ENCODE peak calls at places on chromosome 9, in five cellular contexts. S is IMR-90, O is AG09319, Z is ovary, V is psoas muscle. I is an unnamed sample.

GRCh38 chr9:87681271-87682061 is 44.5 kb upstream of the CTSL start:
- DNase-seq in S (no peak), O (no peak), Z (no peak), V (no peak), I (no peak)

GRCh38 chr9:14271078-14271673 is 42.8 kb downstream of the NFIB start:
- DNase-seq in S (peak), O (peak), Z (peak), V (peak), I (no peak)

GRCh38 chr9:105835721-105836120 is 141.4 kb downstream of the TMEM38B start:
- DNase-seq in S (peak), O (no peak), Z (no peak), V (no peak), I (no peak)

GRCh38 chr9:14292181-14292773 is 21.7 kb downstream of the NFIB start:
- DNase-seq in S (no peak), O (no peak), Z (no peak), V (no peak), I (no peak)

GRCh38 chr9:16640649-16641048 is 229.8 kb downstream of the BNC2 start:
- DNase-seq in S (no peak), O (no peak), Z (no peak), V (peak), I (no peak)

GRCh38 chr9:21836437-21837161 is 34.2 kb downstream of the MTAP start:
- DNase-seq in S (peak), O (peak), Z (no peak), V (no peak), I (no peak)

GRCh38 chr9:134186471-134187109 is 22.2 kb upstream of the RNU6ATAC start:
- DNase-seq in S (no peak), O (no peak), Z (peak), V (peak), I (peak)

GRCh38 chr9:129402341-129402739 is 218.6 kb downstream of the C9orf50 start:
- DNase-seq in S (no peak), O (no peak), Z (no peak), V (peak), I (no peak)

GRCh38 chr9:86246752-86247161 is 12.7 kb downstream of the C9orf153 start:
- DNase-seq in S (no peak), O (no peak), Z (no peak), V (peak), I (no peak)

GRCh38 chr9:137277329-137278041 is at the start of gene TOR4A:
- DNase-seq in S (peak), O (peak), Z (peak), V (peak), I (peak)

GRCh38 chr9:76534031-76534430 is 75.0 kb downstream of the GCNT1 start:
- DNase-seq in S (peak), O (no peak), Z (no peak), V (no peak), I (no peak)

GRCh38 chr9:77916410-77916819 is 115.2 kb downstream of the GNAQ start:
- DNase-seq in S (no peak), O (no peak), Z (no peak), V (no peak), I (no peak)

GRCh38 chr9:95953986-95954385 is 78.5 kb downstream of the ERCC6L2 start:
- DNase-seq in S (no peak), O (no peak), Z (no peak), V (no peak), I (no peak)

GRCh38 chr9:89482950-89483349 is 15.0 kb downstream of the SEMA4D start:
- DNase-seq in S (no peak), O (no peak), Z (no peak), V (peak), I (no peak)

GRCh38 chr9:115134941-115135340 is 17.0 kb upstream of the TNC start:
- DNase-seq in S (peak), O (no peak), Z (no peak), V (no peak), I (no peak)

GRCh38 chr9:101567725-101567993 is 27.1 kb downstream of the PPP3R2 start:
- DNase-seq in S (no peak), O (no peak), Z (no peak), V (no peak), I (no peak)

GRCh38 chr9:14627513-14627912 is 65.7 kb downstream of the ZDHHC21 start:
- DNase-seq in S (no peak), O (no peak), Z (no peak), V (no peak), I (no peak)

GRCh38 chr9:108108802-108109448 is 619.4 kb upstream of the KLF4 start:
- DNase-seq in S (peak), O (no peak), Z (no peak), V (no peak), I (no peak)

GRCh38 chr9:137367506-137368430 is 55.2 kb downstream of the EXD3 start:
- DNase-seq in S (no peak), O (no peak), Z (peak), V (no peak), I (no peak)

GRCh38 chr9:72978724-72979123 is 25.9 kb upstream of the ALDH1A1 start:
- DNase-seq in S (no peak), O (no peak), Z (no peak), V (no peak), I (no peak)

GRCh38 chr9:11235061-11235460 is 622.3 kb upstream of the PTPRD start:
- DNase-seq in S (no peak), O (no peak), Z (no peak), V (no peak), I (no peak)

GRCh38 chr9:31671011-31671410 is 713.4 kb upstream of the ACO1 start:
- DNase-seq in S (no peak), O (no peak), Z (no peak), V (no peak), I (no peak)

GRCh38 chr9:31677415-31677814 is 707.0 kb upstream of the ACO1 start:
- DNase-seq in S (no peak), O (no peak), Z (no peak), V (no peak), I (no peak)

GRCh38 chr9:31669311-31669710 is 715.1 kb upstream of the ACO1 start:
- DNase-seq in S (no peak), O (no peak), Z (no peak), V (no peak), I (no peak)

GRCh38 chr9:31677877-31678276 is 706.6 kb upstream of the ACO1 start:
- DNase-seq in S (no peak), O (no peak), Z (no peak), V (no peak), I (no peak)

GRCh38 chr9:31674264-31674663 is 710.2 kb upstream of the ACO1 start:
- DNase-seq in S (no peak), O (no peak), Z (no peak), V (no peak), I (no peak)
- TF ChIP-seq CTCF in S (no peak), O (no peak), Z (no peak), V (no peak), I (no peak)

DNA sequence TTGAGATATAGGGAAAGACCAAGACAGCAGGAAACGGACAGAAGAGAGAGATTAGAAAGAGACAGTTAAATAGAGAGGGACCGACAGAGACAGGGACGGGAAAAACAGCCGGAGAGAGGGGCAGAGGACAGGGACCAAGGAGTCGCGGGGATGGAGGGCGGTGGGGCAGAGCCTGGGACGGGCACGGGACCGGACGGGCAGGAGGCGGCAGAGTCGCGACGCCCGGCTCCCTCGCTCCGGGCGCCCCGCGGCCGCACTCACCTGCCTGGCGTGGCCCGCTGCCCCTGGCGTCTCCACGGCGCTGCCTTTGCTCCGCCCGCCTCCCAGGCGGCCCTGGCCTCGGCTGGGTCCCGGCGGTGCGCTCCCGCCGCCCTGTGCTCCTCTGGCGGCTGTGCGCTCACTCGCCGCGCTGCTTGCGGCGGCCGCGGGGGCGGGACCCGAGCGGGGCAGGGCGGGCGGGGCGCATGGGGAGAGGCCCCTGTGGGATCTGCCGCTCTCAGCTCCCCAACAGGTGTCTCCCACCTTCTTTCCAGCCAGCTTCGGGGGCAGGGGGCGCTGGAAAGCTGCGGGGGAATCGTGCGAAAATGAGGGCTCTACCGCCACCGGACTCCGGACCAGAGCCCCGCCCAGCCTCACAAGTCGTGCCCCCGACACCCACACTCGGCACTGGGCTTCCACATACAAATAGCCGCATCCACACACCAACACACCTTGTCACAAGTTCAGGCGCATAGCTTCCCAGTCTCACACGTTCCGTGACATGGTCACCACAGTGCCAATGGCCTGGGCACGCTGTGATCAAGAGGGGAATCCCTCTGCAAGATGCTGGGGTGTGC is at the start of gene ARID3C:
- DNase-seq in S (no peak), O (no peak), Z (no peak), V (no peak), I (no peak)
- TF ChIP-seq CTCF in S (no peak), O (no peak), Z (no peak), V (no peak), I (no peak)

DNA sequence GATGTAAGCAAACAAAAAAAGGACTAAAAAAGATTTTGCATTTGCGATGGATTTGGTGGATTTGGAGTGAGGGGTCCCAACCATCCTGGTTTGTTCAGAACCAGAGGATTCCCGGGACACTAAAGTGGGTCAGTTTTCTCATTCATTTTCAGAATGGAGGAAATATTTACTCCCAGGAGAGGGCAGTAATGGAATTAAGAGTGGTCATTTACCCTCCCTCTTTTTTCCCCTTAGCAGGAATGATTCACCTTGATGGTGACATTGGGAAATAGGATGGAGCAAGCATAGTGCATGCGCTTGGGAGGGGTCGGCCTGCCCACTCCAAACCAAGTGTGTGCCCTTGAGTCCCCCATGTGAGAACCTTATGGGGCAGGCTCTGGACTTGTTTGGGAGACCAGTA is 164.2 kb upstream of the PUM3 start:
- DNase-seq in S (no peak), O (no peak), Z (no peak), V (no peak), I (no peak)
- TF ChIP-seq CTCF in S (no peak), O (no peak), Z (no peak), V (no peak), I (peak)

DNA sequence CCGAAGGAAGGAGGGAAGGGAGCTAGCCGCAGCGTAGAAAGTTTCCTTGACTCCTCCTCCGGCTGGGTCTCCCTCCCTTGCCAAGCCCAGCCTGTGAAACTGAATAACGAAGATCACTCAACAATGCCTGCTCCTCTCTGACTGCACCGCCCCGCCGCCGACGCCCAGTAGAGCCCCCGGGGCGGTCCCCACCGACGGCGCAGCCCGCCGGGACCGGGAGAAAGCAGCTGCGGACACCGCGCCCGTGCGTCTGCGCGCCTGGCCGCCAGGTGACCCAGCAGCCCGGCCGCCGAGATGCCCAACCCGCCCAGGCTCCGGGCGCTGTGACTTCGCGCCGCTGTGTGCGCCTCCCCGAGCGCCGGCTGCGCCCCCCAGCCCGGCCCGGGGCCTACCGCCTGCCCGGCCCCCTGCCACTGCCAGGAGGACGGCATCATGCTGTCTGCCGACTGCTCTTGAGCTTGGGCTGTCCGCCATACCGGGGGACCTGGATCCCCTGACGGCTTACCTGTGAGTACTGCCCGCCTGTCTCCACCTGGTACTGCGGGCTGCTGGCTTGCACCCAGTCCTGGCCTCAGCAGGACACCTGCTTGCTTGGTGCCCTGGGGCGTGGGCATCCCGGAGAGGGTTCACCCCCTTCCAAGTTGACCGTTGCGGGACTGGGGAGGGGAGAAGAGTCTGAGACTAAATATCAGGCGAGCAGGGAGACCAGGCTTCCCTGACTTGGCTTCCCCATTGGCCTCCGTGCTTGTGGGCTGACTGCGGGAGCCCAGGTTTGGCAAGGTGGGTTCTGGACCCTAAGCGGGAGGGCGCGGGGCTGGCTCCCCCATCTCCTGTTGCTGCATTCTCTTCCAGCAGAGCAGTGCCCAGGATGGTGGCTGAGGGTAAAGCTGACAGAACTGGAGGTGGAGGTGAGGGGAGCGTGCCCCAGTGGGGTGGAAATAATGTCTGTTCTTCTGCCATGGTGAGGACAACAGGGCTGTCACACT is 26.2 kb upstream of the SPTLC1 start:
- DNase-seq in S (no peak), O (no peak), Z (peak), V (no peak), I (no peak)
- TF ChIP-seq CTCF in S (peak), O (no peak), Z (peak), V (no peak), I (peak)

GRCh38 chr9:83219154-83219923 is 156.4 kb upstream of the RASEF start:
- DNase-seq in S (peak), O (peak), Z (peak), V (peak), I (no peak)
- TF ChIP-seq CTCF in S (peak), O (peak), Z (no peak), V (peak), I (peak)

GRCh38 chr9:38254756-38255155 is 137.7 kb upstream of the ALDH1B1 start:
- DNase-seq in S (no peak), O (no peak), Z (no peak), V (no peak), I (no peak)
- TF ChIP-seq CTCF in S (no peak), O (no peak), Z (no peak), V (no peak), I (no peak)

DNA sequence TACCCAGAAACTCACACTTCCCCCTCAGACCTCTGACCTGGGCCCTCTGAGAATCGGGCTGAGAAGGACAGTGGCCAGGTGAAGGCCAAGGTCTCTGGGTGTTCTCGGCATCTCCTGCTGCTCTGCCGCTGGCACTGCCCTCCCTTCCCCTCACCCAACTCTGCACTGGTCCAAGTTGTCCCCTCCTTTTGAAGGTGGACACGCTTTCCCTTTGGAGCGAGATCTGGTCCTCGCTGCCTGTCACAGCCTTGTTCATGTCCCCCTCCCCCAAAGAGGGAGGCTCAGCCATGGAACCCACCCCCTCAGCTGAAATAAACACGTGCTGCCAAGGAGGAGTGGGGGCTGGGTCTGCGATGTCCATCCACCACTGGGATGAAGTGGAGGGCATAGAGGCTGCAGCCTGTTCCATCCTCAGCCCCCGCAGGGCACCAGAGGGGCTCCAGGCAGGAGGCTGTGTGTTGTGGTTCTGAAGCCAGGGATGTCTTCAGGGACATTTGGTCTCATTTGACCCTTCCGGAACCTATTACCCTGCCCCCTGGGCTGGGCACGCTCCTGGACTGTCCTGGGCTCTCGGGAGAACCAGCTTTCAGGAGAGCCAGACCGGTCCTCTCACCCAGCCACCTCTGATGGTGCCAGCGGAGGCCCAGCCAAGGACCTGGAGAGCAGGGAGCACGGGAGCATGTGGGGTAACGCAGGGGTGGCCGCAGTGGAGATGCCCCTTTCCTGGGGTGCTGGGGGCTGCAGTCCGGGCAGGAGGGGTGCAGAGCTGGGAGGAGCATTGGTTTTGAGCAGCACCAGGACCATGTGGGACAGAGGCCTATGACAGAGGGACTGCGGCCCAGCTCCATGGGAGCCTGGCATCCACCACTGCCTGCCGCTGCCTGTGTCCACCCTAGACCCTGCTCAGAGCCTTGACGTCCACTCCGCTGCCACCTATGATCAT is 4.7 kb upstream of the LCN2 start:
- DNase-seq in S (no peak), O (no peak), Z (no peak), V (peak), I (peak)
- TF ChIP-seq CTCF in S (no peak), O (no peak), Z (no peak), V (no peak), I (no peak)

DNA sequence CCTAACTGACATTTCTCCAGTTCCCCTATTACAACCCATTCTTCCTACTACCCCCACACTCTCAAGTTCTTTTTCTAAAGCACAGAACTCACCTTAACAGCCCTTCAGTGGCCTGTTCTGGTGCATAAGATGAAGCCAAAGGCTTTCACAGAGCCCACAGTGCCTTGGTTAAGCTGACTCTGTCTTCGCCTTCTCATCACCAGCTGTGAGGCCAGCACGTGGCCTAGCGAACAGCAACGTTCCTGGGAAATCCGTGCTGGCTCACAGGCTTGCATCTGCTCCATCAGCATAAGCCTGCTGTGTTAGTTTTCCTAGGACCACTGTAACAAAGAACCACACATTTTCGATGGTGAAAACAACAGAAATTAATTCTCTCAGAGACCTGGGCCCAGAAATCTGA is 67.9 kb upstream of the LPAR1 start:
- DNase-seq in S (no peak), O (no peak), Z (no peak), V (no peak), I (no peak)
- TF ChIP-seq CTCF in S (no peak), O (no peak), Z (no peak), V (no peak), I (no peak)

GRCh38 chr9:90775657-90776056 is 26.0 kb upstream of the SYK start:
- DNase-seq in S (no peak), O (no peak), Z (no peak), V (no peak), I (no peak)
- TF ChIP-seq CTCF in S (no peak), O (no peak), Z (no peak), V (no peak), I (no peak)

I was measured in chondrocyte.